ENCODE peak calls at places on chromosomes 6 and 20, in five cellular contexts. V is brain microvascular endothelial cell, A is GM23338, N is IMR-90, I is PC-9. Z is an unnamed sample.

GRCh38 chr6:41085182-41085581 is 12.4 kb downstream of the NFYA start:
- DNase-seq in V (no peak), A (no peak), N (no peak), I (no peak), Z (no peak)

GRCh38 chr6:12890171-12890790 is 173.7 kb downstream of the PHACTR1 start:
- DNase-seq in V (no peak), A (peak; percentile 66), N (no peak), I (no peak), Z (peak; percentile 19)

GRCh38 chr6:4446982-4447381 is 311.6 kb upstream of the ECI2 start:
- DNase-seq in V (peak; percentile 82), A (no peak), N (peak; percentile 92), I (no peak), Z (no peak)

GRCh38 chr20:18361678-18362077 is 73.4 kb downstream of the ZNF133 start:
- DNase-seq in V (no peak), A (no peak), N (no peak), I (no peak), Z (no peak)

GRCh38 chr20:41017448-41018042 is 11.1 kb upstream of the TOP1 start:
- DNase-seq in V (no peak), A (no peak), N (no peak), I (peak; percentile 87), Z (no peak)

GRCh38 chr6:136656121-136656520 is 105.9 kb upstream of the MAP7 start:
- DNase-seq in V (no peak), A (no peak), N (no peak), I (no peak), Z (no peak)

GRCh38 chr6:56079761-56080540 is 167.4 kb downstream of the COL21A1 start:
- DNase-seq in V (no peak), A (no peak), N (no peak), I (no peak), Z (no peak)

GRCh38 chr6:84836366-84836765 is 72.0 kb upstream of the TBX18 start:
- DNase-seq in V (no peak), A (no peak), N (no peak), I (no peak), Z (no peak)

GRCh38 chr20:51926670-51927305 is 124.5 kb upstream of the SALL4 start:
- DNase-seq in V (no peak), A (no peak), N (no peak), I (peak; percentile 42), Z (no peak)

GRCh38 chr20:50285376-50286173 is 94.9 kb downstream of the CEBPB start:
- DNase-seq in V (no peak), A (no peak), N (peak; percentile 86), I (peak; percentile 62), Z (no peak)

GRCh38 chr6:99614430-99615161 is 8.0 kb downstream of the PRDM13 start:
- DNase-seq in V (no peak), A (peak; percentile 83), N (no peak), I (no peak), Z (no peak)

GRCh38 chr6:170212051-170212756 is 78.7 kb downstream of the DLL1 start:
- DNase-seq in V (no peak), A (no peak), N (no peak), I (no peak), Z (no peak)

GRCh38 chr6:132320007-132320406 is 81.3 kb downstream of the MOXD1 start:
- DNase-seq in V (peak; percentile 55), A (no peak), N (peak; percentile 83), I (no peak), Z (no peak)

DNA sequence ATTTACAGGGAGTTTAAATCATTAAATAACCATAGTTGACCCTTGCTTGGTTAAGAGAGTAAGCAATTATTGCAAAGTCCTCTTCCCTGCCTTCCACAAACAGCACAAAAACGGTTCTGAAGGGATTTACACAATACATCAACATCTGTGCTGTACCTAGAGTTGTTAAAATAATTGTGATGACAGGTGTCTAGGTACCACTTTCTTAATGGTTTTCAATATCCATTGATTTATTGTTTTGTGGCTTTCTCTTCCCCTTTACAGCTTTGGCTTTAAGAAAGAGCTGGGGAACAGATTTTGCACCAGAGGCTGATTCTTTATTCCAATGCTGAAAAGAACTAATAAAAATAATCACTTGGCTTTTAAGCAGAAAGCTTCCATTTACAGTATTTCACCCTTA is 598 bp upstream of the SOX4 start:
- DNase-seq in V (no peak), A (no peak), N (no peak), I (no peak), Z (no peak)
- H3K27ac ChIP-seq in V (no peak overlapping the region), A (peak overlapping the region; percentile 0), N (no peak overlapping the region), I (no peak overlapping the region), Z (no peak overlapping the region)

DNA sequence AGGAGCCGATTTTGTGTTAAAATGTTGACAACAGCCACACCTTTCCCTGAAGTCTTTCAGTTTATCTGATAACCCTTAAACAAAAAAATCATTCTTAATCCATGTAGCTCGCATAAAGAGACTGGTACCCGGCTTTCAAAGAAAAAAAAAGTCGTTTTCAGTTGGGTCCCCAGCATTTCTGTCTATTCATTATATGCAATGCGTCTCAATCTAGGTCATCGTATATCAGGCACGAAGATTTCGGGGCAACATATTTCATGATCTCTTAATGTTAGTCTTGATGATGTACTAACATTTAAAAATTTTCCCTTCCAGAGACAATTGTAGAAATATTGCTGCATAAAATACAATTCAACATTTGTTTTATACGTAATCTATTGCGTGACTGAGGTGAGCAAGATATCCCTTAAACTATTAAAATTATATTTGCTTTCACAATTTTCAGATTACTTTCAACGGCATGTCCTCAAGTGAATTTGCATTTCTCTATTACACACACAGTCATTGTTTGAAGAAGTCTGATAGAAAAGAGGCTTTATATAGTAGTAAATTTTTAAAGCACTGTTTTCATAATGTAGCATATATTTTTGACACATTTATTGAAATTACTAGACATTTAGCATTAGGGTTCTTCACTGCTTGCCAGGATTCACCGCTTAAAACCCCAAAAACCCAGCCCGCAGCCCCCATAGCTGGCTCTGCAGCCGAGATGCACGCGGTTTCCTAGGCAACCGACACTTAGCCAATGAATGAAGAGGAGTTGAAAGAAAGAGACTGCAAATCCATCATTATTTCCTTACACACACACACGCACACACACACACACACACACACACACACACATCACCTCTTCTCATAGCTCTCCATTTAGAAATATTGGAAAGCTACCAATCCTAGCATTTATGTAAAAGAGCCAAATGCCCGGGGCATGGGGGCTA is 3.1 kb upstream of the TUBB2B start:
- DNase-seq in V (peak; percentile 43), A (peak; percentile 85), N (peak; percentile 34), I (no peak), Z (no peak)
- H3K27ac ChIP-seq in V (no peak overlapping the region), A (peak overlapping the region; percentile 72), N (peak overlapping the region; percentile 76), I (no peak overlapping the region), Z (no peak overlapping the region)

GRCh38 chr6:142851601-142852000 is 93.4 kb downstream of the HIVEP2 start:
- DNase-seq in V (no peak), A (no peak), N (peak; percentile 38), I (no peak), Z (no peak)
- H3K27ac ChIP-seq in V (peak overlapping the region; percentile 66), A (no peak overlapping the region), N (no peak overlapping the region), I (peak overlapping the region; percentile 96), Z (no peak overlapping the region)

DNA sequence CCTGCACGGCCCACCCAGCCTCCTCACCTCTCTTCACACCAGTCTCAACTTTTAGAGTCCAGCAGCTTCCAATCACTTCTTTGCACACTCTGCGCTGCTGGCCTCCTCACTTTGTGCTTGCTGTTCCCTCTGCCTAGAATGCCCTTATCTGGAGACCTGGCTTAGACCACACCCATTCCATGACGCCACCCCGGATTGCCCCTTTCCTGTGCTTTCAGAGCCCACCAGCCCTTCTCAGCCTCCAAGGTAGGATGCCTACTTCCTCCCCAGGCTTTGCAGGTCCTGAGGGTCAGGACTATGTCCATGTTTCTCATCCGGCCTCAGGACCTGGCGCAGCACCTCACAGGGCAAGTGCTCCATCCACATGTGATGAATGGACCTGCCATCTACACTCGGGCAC is 27.0 kb upstream of the AVP start:
- DNase-seq in V (no peak), A (no peak), N (no peak), I (no peak), Z (no peak)
- H3K27ac ChIP-seq in V (no peak overlapping the region), A (no peak overlapping the region), N (no peak overlapping the region), I (no peak overlapping the region), Z (no peak overlapping the region)

DNA sequence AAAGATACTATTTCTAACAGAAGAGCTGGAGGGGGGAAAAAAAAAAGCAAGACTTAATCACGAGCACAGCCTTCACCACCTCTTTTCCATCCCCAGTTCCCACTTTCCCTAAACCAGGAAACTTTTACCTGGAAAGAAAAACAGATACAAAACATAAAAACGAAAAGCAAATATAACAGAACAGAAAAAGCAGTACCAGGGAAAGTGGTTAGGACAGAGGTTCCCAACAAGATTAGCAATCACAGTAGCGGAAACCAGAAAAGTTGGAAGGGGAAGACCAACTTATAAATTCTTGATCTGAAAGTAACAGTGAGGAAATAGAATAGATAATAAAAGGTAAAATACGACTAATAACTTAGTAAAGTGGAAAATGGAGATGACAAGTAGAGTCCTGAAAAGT is 1.2 kb downstream of the DDX39B start:
- DNase-seq in V (no peak), A (no peak), N (no peak), I (no peak), Z (no peak)
- H3K27ac ChIP-seq in V (peak overlapping the region; percentile 99), A (peak overlapping the region; percentile 99), N (peak overlapping the region; percentile 83), I (peak overlapping the region; percentile 95), Z (peak overlapping the region; percentile 96)

DNA sequence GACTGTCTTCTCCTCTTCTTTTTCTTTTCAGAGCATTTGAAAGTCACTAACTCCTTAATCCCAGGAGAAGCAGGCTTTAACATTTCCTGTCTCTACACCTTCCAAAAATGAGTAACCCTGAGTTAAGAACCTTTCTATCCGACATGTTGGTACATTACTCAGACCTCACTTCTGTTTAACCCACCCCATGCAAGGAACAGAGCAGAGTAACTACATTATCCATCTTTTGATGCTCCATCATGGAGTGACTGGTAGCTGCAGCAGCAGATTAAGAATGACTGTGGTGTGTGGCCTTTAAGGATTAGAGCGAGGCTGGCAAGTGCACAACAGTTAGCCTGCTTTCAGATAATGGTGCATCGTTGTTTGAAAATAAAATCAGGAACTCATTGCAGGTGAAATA is 2.0 kb downstream of the TRAF3IP2 start:
- DNase-seq in V (no peak), A (no peak), N (peak; percentile 34), I (no peak), Z (no peak)
- H3K27ac ChIP-seq in V (peak overlapping the region; percentile 90), A (no peak overlapping the region), N (peak overlapping the region; percentile 97), I (peak overlapping the region; percentile 95), Z (no peak overlapping the region)

GRCh38 chr20:10562929-10563328 is 110.9 kb downstream of the JAG1 start:
- DNase-seq in V (no peak), A (no peak), N (no peak), I (no peak), Z (no peak)

GRCh38 chr20:10568032-10568431 is 105.8 kb downstream of the JAG1 start:
- DNase-seq in V (no peak), A (no peak), N (no peak), I (no peak), Z (no peak)

GRCh38 chr20:10565922-10566897 is 107.6 kb downstream of the JAG1 start:
- DNase-seq in V (no peak), A (no peak), N (peak; percentile 46), I (no peak), Z (no peak)

GRCh38 chr20:10563935-10564492 is 109.8 kb downstream of the JAG1 start:
- DNase-seq in V (no peak), A (no peak), N (no peak), I (no peak), Z (no peak)

GRCh38 chr20:10565191-10565921 is 108.4 kb downstream of the JAG1 start:
- DNase-seq in V (peak; percentile 66), A (no peak), N (peak; percentile 89), I (no peak), Z (no peak)
- H3K27ac ChIP-seq in V (peak overlapping the region; percentile 40), A (no peak overlapping the region), N (peak overlapping the region; percentile 3), I (peak overlapping the region; percentile 89), Z (no peak overlapping the region)

GRCh38 chr20:59183751-59184150 is 20.1 kb downstream of the ZNF831 start:
- DNase-seq in V (no peak), A (no peak), N (no peak), I (no peak), Z (no peak)
- H3K27ac ChIP-seq in V (no peak overlapping the region), A (no peak overlapping the region), N (no peak overlapping the region), I (no peak overlapping the region), Z (no peak overlapping the region)

Z was measured in HCT116.